ENCODE peak calls at places on chromosomes 7 and 10, in six cellular contexts. O, C, B, T, W and S are unnamed samples.

GRCh38 chr7:66283003-66283920 is 78.1 kb downstream of the TPST1 start:
- DNase-seq in O (no peak), C (no peak), B (no peak), T (no peak), W (no peak), S (no peak)

GRCh38 chr10:132654708-132655661 is 117.4 kb downstream of the INPP5A start:
- DNase-seq in O (no peak), C (peak; percentile 92), B (peak; percentile 83), T (no peak), W (no peak), S (no peak)

GRCh38 chr7:156118246-156118645 is 306.0 kb upstream of the SHH start:
- DNase-seq in O (no peak), C (no peak), B (no peak), T (no peak), W (no peak), S (no peak)

GRCh38 chr10:3389093-3389492 is 216.5 kb upstream of the PITRM1 start:
- DNase-seq in O (no peak), C (no peak), B (no peak), T (no peak), W (no peak), S (no peak)

GRCh38 chr7:70317356-70317755 is 719.1 kb downstream of the AUTS2 start:
- DNase-seq in O (no peak), C (no peak), B (no peak), T (no peak), W (no peak), S (no peak)

GRCh38 chr10:21169271-21169670 is 272.2 kb upstream of the NEBL start:
- DNase-seq in O (no peak), C (no peak), B (no peak), T (no peak), W (no peak), S (no peak)

GRCh38 chr7:155947051-155947450 is 134.8 kb upstream of the SHH start:
- DNase-seq in O (no peak), C (no peak), B (no peak), T (no peak), W (no peak), S (no peak)

GRCh38 chr10:132389631-132390454 is 7.2 kb upstream of the PWWP2B start:
- DNase-seq in O (no peak), C (no peak), B (peak; percentile 36), T (no peak), W (peak; percentile 9), S (peak; percentile 3)

GRCh38 chr7:151076863-151077704 is 3.5 kb downstream of the FASTK start:
- DNase-seq in O (no peak), C (peak; percentile 91), B (peak; percentile 75), T (no peak), W (no peak), S (no peak)

GRCh38 chr7:11950281-11950680 is 118.3 kb upstream of the THSD7A start:
- DNase-seq in O (no peak), C (no peak), B (peak; percentile 28), T (no peak), W (no peak), S (no peak)

DNA sequence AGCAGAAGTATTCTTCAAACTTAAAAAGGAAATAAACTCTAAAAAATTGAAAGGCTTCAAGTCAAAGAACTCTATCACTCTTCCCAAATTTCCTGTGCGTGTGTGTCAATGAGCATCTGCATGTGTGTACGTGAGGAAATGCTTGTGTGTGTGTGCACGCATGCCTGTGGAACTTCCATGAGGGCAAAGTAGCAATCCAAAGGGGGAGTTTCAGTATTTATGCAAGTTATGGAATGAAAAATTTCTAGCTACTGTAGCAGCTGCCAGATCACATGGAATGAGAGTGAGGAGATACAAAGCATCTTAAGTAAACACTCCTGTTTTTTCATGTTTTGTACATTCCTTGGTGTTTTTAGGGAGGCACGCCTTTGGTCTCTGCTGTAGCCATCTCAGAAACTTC is 152.6 kb downstream of the RAPGEF5 start:
- DNase-seq in O (no peak), C (no peak), B (no peak), T (no peak), W (no peak), S (no peak)
- H3K4me1 ChIP-seq in O (no peaks in the 10 kb centered on the region), C (no peaks in the 10 kb centered on the region), B (peaks cover 15% of the 10 kb centered on the region), T (peaks cover 12% of the 10 kb centered on the region), W (peaks cover 37% of the 10 kb centered on the region), S (peaks cover 32% of the 10 kb centered on the region)

DNA sequence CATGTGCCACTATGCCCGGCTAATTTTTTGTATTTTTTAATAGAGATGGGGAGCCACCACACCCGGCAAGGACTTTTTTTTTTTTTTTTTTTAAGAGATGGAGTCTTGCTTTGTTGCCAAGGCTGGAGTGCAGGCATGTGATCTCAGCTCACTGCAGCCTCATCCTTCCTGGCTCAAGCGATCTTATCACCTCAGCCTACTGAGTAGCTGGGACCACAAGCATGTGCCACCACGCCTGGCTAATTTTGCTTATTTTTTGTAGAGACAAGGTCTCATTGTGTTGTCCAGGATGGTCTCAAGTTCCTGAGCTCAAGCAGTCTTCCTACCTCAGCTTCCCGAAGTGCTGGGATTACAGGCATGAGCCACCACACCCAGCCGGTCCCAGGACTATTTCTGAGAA is 9.3 kb upstream of the MCU start:
- DNase-seq in O (no peak), C (peak; percentile 30), B (no peak), T (no peak), W (no peak), S (no peak)
- H3K4me1 ChIP-seq in O (no peaks in the 10 kb centered on the region), C (no peaks in the 10 kb centered on the region), B (no peaks in the 10 kb centered on the region), T (no peaks in the 10 kb centered on the region), W (no peaks in the 10 kb centered on the region), S (no peaks in the 10 kb centered on the region)

GRCh38 chr10:67784584-67784983 is 53.4 kb downstream of the DNAJC12 start:
- DNase-seq in O (no peak), C (no peak), B (no peak), T (no peak), W (no peak), S (no peak)
- H3K4me1 ChIP-seq in O (peaks cover 44% of the 10 kb centered on the region), C (peaks cover 3% of the 10 kb centered on the region), B (no peaks in the 10 kb centered on the region), T (no peaks in the 10 kb centered on the region), W (peaks cover 3% of the 10 kb centered on the region), S (no peaks in the 10 kb centered on the region)

GRCh38 chr7:80253237-80253636 is 118.6 kb downstream of the GNAI1 start:
- DNase-seq in O (no peak), C (no peak), B (no peak), T (no peak), W (no peak), S (no peak)

GRCh38 chr7:80255656-80256055 is 121.0 kb downstream of the GNAI1 start:
- DNase-seq in O (no peak), C (no peak), B (no peak), T (no peak), W (no peak), S (no peak)

GRCh38 chr7:80257751-80258150 is 123.1 kb downstream of the GNAI1 start:
- DNase-seq in O (no peak), C (no peak), B (no peak), T (no peak), W (no peak), S (no peak)

GRCh38 chr7:80249619-80250305 is 115.1 kb downstream of the GNAI1 start:
- DNase-seq in O (no peak), C (no peak), B (no peak), T (no peak), W (no peak), S (no peak)

GRCh38 chr7:80253653-80254052 is 119.0 kb downstream of the GNAI1 start:
- DNase-seq in O (no peak), C (no peak), B (no peak), T (no peak), W (no peak), S (no peak)
- H3K4me1 ChIP-seq in O (no peaks in the 10 kb centered on the region), C (no peaks in the 10 kb centered on the region), B (no peaks in the 10 kb centered on the region), T (no peaks in the 10 kb centered on the region), W (no peaks in the 10 kb centered on the region), S (no peaks in the 10 kb centered on the region)

GRCh38 chr7:128030263-128030998 is 806 bp downstream of the LRRC4 start:
- DNase-seq in O (no peak), C (peak; percentile 80), B (peak; percentile 67), T (no peak), W (no peak), S (no peak)
- H3K4me1 ChIP-seq in O (peaks cover 14% of the 10 kb centered on the region), C (peaks cover 6% of the 10 kb centered on the region), B (peaks cover 1% of the 10 kb centered on the region), T (no peaks in the 10 kb centered on the region), W (peaks cover 14% of the 10 kb centered on the region), S (peaks cover 8% of the 10 kb centered on the region)

GRCh38 chr7:2245883-2246679 is 4.1 kb downstream of the NUDT1 start:
- DNase-seq in O (no peak), C (no peak), B (no peak), T (no peak), W (peak; percentile 56), S (no peak)
- H3K4me1 ChIP-seq in O (peaks cover 44% of the 10 kb centered on the region), C (no peaks in the 10 kb centered on the region), B (peaks cover 4% of the 10 kb centered on the region), T (peaks cover 3% of the 10 kb centered on the region), W (peaks cover 11% of the 10 kb centered on the region), S (peaks cover 10% of the 10 kb centered on the region)

DNA sequence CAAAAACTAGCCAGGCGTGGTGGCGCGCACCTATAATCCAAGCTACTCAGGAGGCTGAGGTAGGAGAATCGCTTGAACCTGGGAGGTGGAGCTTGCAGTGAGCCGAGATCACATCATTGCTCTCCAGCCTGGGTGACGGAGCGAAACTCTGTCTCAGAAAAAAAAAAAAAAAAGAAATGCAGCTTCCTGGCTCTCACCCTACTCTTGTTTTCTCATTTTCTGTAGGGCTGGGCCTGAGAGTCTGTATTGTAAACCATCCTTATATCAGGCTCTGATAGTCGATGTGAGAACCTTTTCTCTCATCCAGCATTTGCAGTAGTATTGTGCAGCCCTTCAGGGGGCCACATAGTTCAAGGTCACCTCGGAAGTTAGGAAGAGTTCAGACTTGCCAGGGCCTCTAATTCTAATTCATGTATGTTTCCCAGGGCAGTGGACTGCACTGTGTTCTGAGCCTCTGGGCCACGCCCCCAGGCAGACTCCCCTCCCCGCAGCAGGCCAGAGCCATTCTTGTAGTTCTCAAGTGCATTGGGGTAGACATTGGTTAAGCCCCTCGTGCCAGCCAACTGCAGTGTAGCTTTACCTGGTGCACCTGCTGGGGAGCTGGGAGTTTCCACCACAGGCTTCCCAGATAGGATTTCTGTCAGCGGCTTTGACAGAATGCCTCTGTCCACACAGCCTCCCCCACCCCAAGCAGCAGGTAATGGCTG is 38.3 kb upstream of the PDCD4 start:
- DNase-seq in O (no peak), C (no peak), B (no peak), T (no peak), W (no peak), S (no peak)
- H3K4me1 ChIP-seq in O (no peaks in the 10 kb centered on the region), C (no peaks in the 10 kb centered on the region), B (peaks cover 24% of the 10 kb centered on the region), T (peaks cover 23% of the 10 kb centered on the region), W (peaks cover 1% of the 10 kb centered on the region), S (peaks cover 45% of the 10 kb centered on the region)

DNA sequence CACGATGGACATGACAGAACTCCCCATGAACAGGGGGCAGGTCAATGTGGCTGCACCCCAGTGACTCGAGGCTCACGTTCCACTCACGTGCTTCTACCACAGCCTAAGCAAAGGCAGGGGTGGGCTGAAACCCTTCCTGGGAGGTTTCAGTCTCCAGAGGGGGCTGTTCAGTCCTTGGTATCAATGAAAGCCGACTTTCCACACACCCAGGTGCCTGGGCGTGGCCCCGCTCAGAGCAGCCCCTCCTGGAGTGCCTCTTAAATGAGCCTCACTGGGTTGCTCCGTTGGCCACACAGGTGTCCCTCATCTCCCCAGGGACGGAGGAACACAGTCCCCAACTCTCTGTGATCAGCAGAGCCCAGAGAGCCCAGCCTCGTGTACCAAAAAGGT is 90.5 kb upstream of the PDGFA start:
- DNase-seq in O (no peak), C (no peak), B (no peak), T (no peak), W (no peak), S (no peak)
- H3K4me1 ChIP-seq in O (peaks cover 14% of the 10 kb centered on the region), C (no peaks in the 10 kb centered on the region), B (no peaks in the 10 kb centered on the region), T (no peaks in the 10 kb centered on the region), W (peaks cover 26% of the 10 kb centered on the region), S (peaks cover 23% of the 10 kb centered on the region)

GRCh38 chr7:116433246-116433645 is 66.3 kb upstream of the CAV2 start:
- DNase-seq in O (no peak), C (no peak), B (no peak), T (no peak), W (no peak), S (no peak)
- H3K4me1 ChIP-seq in O (no peaks in the 10 kb centered on the region), C (no peaks in the 10 kb centered on the region), B (no peaks in the 10 kb centered on the region), T (no peaks in the 10 kb centered on the region), W (peaks cover 9% of the 10 kb centered on the region), S (no peaks in the 10 kb centered on the region)